ENCODE peak calls at places on chromosome 17, in ten cellular contexts. G, S, I, Q, E, W, A, Y, V and H are unnamed samples.

GRCh38 chr17:35238817-35239216 is 4.1 kb upstream of the SLFN5 start:
- DNase-seq in Q (no peak), V (no peak), S (no peak), Y (no peak), G (no peak), A (no peak), W (no peak), E (no peak), I (peak; percentile 31), H (no peak)

GRCh38 chr17:67546578-67547527 is 169.8 kb downstream of the PITPNC1 start:
- DNase-seq in S (peak; percentile 10), G (no peak), W (no peak), I (peak; percentile 21), A (no peak), Q (no peak), Y (no peak), E (peak; percentile 44), V (peak; percentile 28), H (peak; percentile 51)

GRCh38 chr17:75783069-75783783 is 1.4 kb upstream of the UNK start:
- DNase-seq in Q (no peak), W (no peak), I (peak; percentile 59), G (no peak), E (no peak), V (peak; percentile 56), A (no peak), Y (peak; percentile 68), S (no peak), H (peak; percentile 77)

GRCh38 chr17:64058547-64059115 is 38.2 kb upstream of the ICAM2 start:
- DNase-seq in G (no peak), V (no peak), S (no peak), Y (no peak), W (no peak), Q (no peak), I (no peak), E (no peak), A (no peak), H (no peak)

GRCh38 chr17:7914771-7915610 is 1.1 kb downstream of the RNF227 start:
- DNase-seq in W (no peak), Q (no peak), E (no peak), Y (no peak), V (no peak), G (no peak), I (no peak), A (no peak), S (peak; percentile 63), H (peak; percentile 20)

GRCh38 chr17:57068222-57068658 is 16.8 kb upstream of the AKAP1 start:
- DNase-seq in A (no peak), V (no peak), E (no peak), Y (no peak), W (no peak), I (no peak), S (no peak), G (no peak), Q (no peak), H (peak; percentile 45)

GRCh38 chr17:42682400-42683384 is at the start of gene CNTNAP1:
- DNase-seq in G (peak; percentile 75), Y (peak; percentile 66), A (peak; percentile 58), V (peak; percentile 64), Q (no peak), E (peak; percentile 74), W (no peak), I (peak; percentile 56), S (peak; percentile 36), H (peak; percentile 87)

GRCh38 chr17:76382305-76382802 is 2.1 kb upstream of the SPHK1 start:
- DNase-seq in Q (peak; percentile 34), Y (no peak), E (peak; percentile 37), S (no peak), W (no peak), I (no peak), A (no peak), G (peak; percentile 48), V (no peak), H (peak; percentile 64)

GRCh38 chr17:80138856-80139426 is 8.0 kb downstream of the EIF4A3 start:
- DNase-seq in Q (no peak), Y (no peak), A (no peak), S (no peak), V (no peak), W (no peak), I (no peak), E (no peak), G (no peak), H (no peak)

GRCh38 chr17:62179525-62180161 is 114.6 kb upstream of the MED13 start:
- DNase-seq in I (peak; percentile 92), W (no peak), V (peak; percentile 8), Y (peak; percentile 95), A (no peak), Q (no peak), S (no peak), E (no peak), G (no peak), H (peak; percentile 75)

GRCh38 chr17:36936455-36936934 is 780 bp upstream of the LHX1 start:
- DNase-seq in A (peak; percentile 52), W (no peak), V (no peak), E (no peak), Q (no peak), S (no peak), I (no peak), Y (no peak), G (no peak), H (no peak)

GRCh38 chr17:8226536-8227237 is 16.3 kb upstream of the AURKB start:
- DNase-seq in V (peak; percentile 73), Q (peak; percentile 42), I (peak; percentile 97), E (peak; percentile 64), A (no peak), G (peak; percentile 85), W (no peak), Y (peak; percentile 96), S (peak; percentile 80), H (peak; percentile 94)

GRCh38 chr17:3693829-3694231 is 2.1 kb downstream of the P2RX5 start:
- DNase-seq in G (no peak), E (no peak), Q (no peak), A (no peak), I (no peak), Y (no peak), W (no peak), S (no peak), V (no peak), H (no peak)

GRCh38 chr17:81031571-81032550 is 3.1 kb upstream of the BAIAP2 start:
- DNase-seq in V (no peak), E (peak; percentile 20), S (no peak), G (no peak), I (no peak), A (no peak), W (no peak), Y (no peak), Q (no peak), H (no peak)

GRCh38 chr17:1928976-1929375 is 96.2 kb downstream of the RTN4RL1 start:
- DNase-seq in I (no peak), A (no peak), S (no peak), V (no peak), G (no peak), Q (no peak), Y (no peak), E (no peak), W (no peak), H (no peak)

GRCh38 chr17:71118039-71118438 is 948.7 kb downstream of the KCNJ2 start:
- DNase-seq in S (no peak), Y (no peak), W (no peak), I (peak; percentile 26), G (no peak), Q (no peak), E (no peak), V (peak; percentile 52), A (peak; percentile 85), H (peak; percentile 23)

GRCh38 chr17:915416-916201 is 64.0 kb downstream of the NXN start:
- DNase-seq in Y (peak; percentile 64), W (no peak), I (no peak), A (no peak), V (no peak), Q (no peak), S (no peak), G (no peak), E (peak; percentile 31), H (peak; percentile 54)

GRCh38 chr17:71327376-71328059 is 793.3 kb upstream of the SOX9 start:
- DNase-seq in I (no peak), Q (no peak), V (no peak), A (no peak), Y (no peak), S (no peak), G (no peak), W (no peak), E (no peak), H (no peak)

GRCh38 chr17:9880582-9880999 is 24.5 kb downstream of the RCVRN start:
- DNase-seq in Q (no peak), E (no peak), G (no peak), A (no peak), I (peak; percentile 80), Y (no peak), W (no peak), V (peak; percentile 50), S (no peak), H (no peak)

GRCh38 chr17:48375356-48375755 is 54.7 kb downstream of the SKAP1 start:
- DNase-seq in A (no peak), G (no peak), E (no peak), V (no peak), Y (no peak), S (no peak), I (no peak), Q (no peak), W (no peak), H (no peak)

GRCh38 chr17:34306466-34306865 is 12.8 kb upstream of the CCL8 start:
- DNase-seq in V (peak; percentile 15), E (no peak), A (no peak), Q (no peak), G (no peak), S (no peak), Y (peak; percentile 4), W (no peak), I (peak; percentile 38), H (peak; percentile 37)

GRCh38 chr17:81641825-81642489 is 5.0 kb downstream of the TSPAN10 start:
- DNase-seq in Y (no peak), E (no peak), I (peak; percentile 50), A (no peak), V (no peak), S (no peak), Q (no peak), G (no peak), W (no peak), H (peak; percentile 39)

GRCh38 chr17:65015855-65016254 is 40.7 kb downstream of the GNA13 start:
- DNase-seq in V (no peak), Q (no peak), E (no peak), Y (no peak), G (no peak), A (no peak), W (no peak), S (no peak), I (no peak), H (no peak)

GRCh38 chr17:72592242-72592966 is 471.6 kb downstream of the SOX9 start:
- DNase-seq in S (peak; percentile 61), A (peak; percentile 83), G (peak; percentile 85), Y (peak; percentile 86), V (peak; percentile 74), E (peak; percentile 32), I (peak; percentile 90), W (peak; percentile 68), Q (peak; percentile 36), H (peak; percentile 93)

GRCh38 chr17:633133-633532 is 81.5 kb downstream of the VPS53 start:
- DNase-seq in S (no peak), E (no peak), I (no peak), W (no peak), A (no peak), G (no peak), V (no peak), Y (no peak), Q (no peak), H (no peak)

GRCh38 chr17:12509836-12510235 is 155.9 kb upstream of the MYOCD start:
- DNase-seq in W (no peak), Q (no peak), Y (no peak), A (no peak), E (no peak), I (no peak), V (no peak), S (no peak), G (no peak), H (no peak)

GRCh38 chr17:1714488-1714979 is 4.4 kb upstream of the TLCD2 start:
- DNase-seq in S (peak; percentile 52), Q (no peak), I (peak; percentile 97), W (no peak), A (peak; percentile 20), E (peak; percentile 99), G (peak; percentile 96), Y (peak; percentile 98), V (peak; percentile 96), H (peak; percentile 99)

GRCh38 chr17:7893226-7893880 is 4.8 kb downstream of the CHD3 start:
- DNase-seq in Q (no peak), E (no peak), I (no peak), W (no peak), G (no peak), A (no peak), V (no peak), Y (no peak), S (no peak), H (no peak)